ENCODE peak calls at places on chromosomes 13 and 19, in seven cellular contexts. B, O, J, V, Y, A and F are unnamed samples.

GRCh38 chr13:112774829-112775565 is 85.2 kb downstream of the ATP11A start:
- DNase-seq in B (no peak), O (no peak), J (no peak), V (no peak), Y (no peak), A (peak; percentile 27), F (no peak)

GRCh38 chr19:1474011-1474764 is 4.8 kb downstream of the C19orf25 start:
- DNase-seq in B (no peak), O (peak; percentile 46), J (no peak), V (no peak), Y (no peak), A (no peak), F (no peak)

GRCh38 chr13:96673825-96674224 is 320.5 kb downstream of the OXGR1 start:
- DNase-seq in B (no peak), O (no peak), J (no peak), V (no peak), Y (no peak), A (no peak), F (no peak)

GRCh38 chr19:33432408-33433170 is 59.1 kb downstream of the CEBPG start:
- DNase-seq in B (no peak), O (no peak), J (no peak), V (no peak), Y (no peak), A (peak; percentile 22), F (no peak)

GRCh38 chr19:16327911-16328823 is 3.5 kb downstream of the KLF2 start:
- DNase-seq in B (peak; percentile 92), O (peak; percentile 79), J (peak; percentile 65), V (peak; percentile 97), Y (peak; percentile 94), A (peak; percentile 91), F (peak; percentile 10)

GRCh38 chr19:19500975-19501644 is 14.2 kb downstream of the TSSK6 start:
- DNase-seq in B (no peak), O (no peak), J (no peak), V (no peak), Y (no peak), A (no peak), F (no peak)

GRCh38 chr19:47012620-47013019 is 7.0 kb upstream of the NPAS1 start:
- DNase-seq in B (no peak), O (no peak), J (no peak), V (no peak), Y (no peak), A (no peak), F (peak; percentile 49)

GRCh38 chr19:50897612-50898011 is 13.6 kb downstream of the KLK4 start:
- DNase-seq in B (no peak), O (no peak), J (no peak), V (no peak), Y (no peak), A (no peak), F (no peak)

GRCh38 chr19:54464044-54464623 is 556 bp upstream of the LENG9 start:
- DNase-seq in B (peak; percentile 72), O (peak; percentile 79), J (peak; percentile 84), V (peak; percentile 91), Y (peak; percentile 89), A (peak; percentile 94), F (peak; percentile 99)

GRCh38 chr19:14004619-14005380 is 1.3 kb downstream of the RFX1 start:
- DNase-seq in B (peak; percentile 66), O (peak; percentile 63), J (no peak), V (peak; percentile 14), Y (peak; percentile 82), A (peak; percentile 84), F (no peak)
- H3K4me1 ChIP-seq in B (no peaks in the 10 kb centered on the region), O (peaks cover 60% of the 10 kb centered on the region), J (peaks cover 49% of the 10 kb centered on the region), V (no peaks in the 10 kb centered on the region), Y (no peaks in the 10 kb centered on the region), A (peaks cover 40% of the 10 kb centered on the region), F (no peaks in the 10 kb centered on the region)

DNA sequence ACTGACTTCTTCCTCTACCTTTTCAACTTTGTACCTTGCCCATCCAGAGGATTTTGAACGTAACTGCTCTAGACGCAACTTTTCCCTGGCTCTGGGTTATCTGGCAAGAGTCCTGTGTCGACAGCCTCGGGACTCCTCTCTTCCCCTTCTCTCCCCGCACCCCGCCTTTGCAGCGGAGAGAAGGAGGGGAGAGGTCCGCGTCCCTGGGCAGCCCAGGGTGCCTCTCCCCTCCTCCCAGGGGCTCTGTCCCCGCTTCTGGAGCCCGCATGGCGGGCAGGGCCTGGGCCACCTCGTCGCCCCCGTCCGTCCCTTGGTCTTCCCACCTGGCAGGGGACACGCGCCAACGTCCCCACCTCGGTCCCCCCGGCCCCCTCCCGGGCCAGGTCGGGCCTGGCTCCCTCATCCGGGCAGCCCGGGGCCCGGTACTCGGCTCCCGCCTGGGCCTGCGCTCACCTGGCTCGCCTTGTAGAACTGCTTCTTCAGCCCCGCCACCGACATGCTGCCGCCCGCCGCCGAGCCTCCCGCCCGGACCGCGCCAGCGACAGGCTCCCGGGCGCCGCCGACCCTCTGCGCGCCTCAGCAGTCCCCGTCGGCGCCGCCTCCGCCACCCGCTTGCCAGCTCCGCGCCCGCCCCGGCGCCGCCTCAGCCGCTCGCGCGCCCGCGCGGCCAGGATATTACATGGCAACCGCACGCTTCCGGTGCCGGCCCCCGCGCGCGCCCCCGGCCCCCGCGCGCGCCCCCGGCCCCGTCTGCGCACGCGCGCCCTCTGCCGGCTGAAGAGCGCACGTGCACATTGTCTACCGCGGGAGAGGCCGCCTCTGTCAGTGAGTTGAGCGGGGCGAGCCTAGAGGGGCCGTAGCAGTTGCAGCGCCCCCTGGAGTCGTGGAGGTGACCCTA is at the start of gene SH3GL1:
- DNase-seq in B (peak; percentile 90), O (peak; percentile 91), J (peak; percentile 89), V (peak; percentile 96), Y (peak; percentile 93), A (peak; percentile 94), F (no peak)
- H3K4me1 ChIP-seq in B (no peaks in the 10 kb centered on the region), O (peaks cover 69% of the 10 kb centered on the region), J (peaks cover 57% of the 10 kb centered on the region), V (peaks cover 6% of the 10 kb centered on the region), Y (no peaks in the 10 kb centered on the region), A (peaks cover 67% of the 10 kb centered on the region), F (peaks cover 13% of the 10 kb centered on the region)

GRCh38 chr19:40190891-40191835 is at the start of gene MAP3K10:
- DNase-seq in B (peak; percentile 50), O (peak; percentile 80), J (peak; percentile 74), V (peak; percentile 81), Y (peak; percentile 68), A (peak; percentile 71), F (peak; percentile 55)
- H3K4me1 ChIP-seq in B (no peaks in the 10 kb centered on the region), O (peaks cover 31% of the 10 kb centered on the region), J (peaks cover 17% of the 10 kb centered on the region), V (no peaks in the 10 kb centered on the region), Y (no peaks in the 10 kb centered on the region), A (peaks cover 19% of the 10 kb centered on the region), F (no peaks in the 10 kb centered on the region)

DNA sequence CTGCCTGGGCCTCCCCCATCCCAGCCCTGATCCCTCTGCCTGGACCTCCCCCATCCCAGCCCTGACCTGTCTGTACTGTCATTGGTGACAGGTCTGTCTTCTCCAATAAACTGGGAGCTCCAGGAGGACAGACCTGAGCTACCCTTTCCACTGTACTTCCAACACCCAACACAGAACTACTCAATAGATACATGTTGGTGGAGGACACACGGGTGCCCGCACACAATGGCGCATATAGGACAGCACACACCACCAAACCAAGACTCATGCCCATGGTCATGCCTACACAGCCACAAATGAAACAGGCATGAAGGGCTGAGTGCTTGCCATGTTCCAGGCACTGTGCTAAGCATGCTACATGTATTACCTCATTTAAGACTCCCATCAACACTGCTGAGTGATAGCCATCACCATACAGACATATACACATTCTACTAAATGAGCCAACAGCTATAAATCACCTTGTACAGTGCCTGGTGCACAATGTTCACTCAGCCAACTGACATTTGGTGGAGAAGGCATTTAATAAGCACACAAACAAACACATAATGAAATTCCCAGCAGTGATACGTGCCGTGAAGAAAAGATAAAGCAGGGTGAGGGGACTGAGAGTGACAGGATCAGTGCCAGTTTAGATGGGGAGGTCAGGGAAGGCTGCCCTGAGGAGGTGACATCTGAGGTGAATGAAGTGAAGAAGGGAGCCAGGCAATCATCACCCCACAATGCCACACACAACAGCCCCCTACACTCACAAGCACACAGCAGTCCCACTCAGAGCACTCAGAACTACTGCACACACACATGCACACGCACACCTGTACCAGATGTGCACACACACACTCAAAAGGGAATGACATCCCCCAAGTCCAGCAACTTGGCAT is 857 bp downstream of the POU2F2 start:
- DNase-seq in B (no peak), O (no peak), J (no peak), V (no peak), Y (no peak), A (no peak), F (no peak)
- H3K4me1 ChIP-seq in B (no peaks in the 10 kb centered on the region), O (peaks cover 15% of the 10 kb centered on the region), J (peaks cover 43% of the 10 kb centered on the region), V (no peaks in the 10 kb centered on the region), Y (no peaks in the 10 kb centered on the region), A (peaks cover 48% of the 10 kb centered on the region), F (peaks cover 4% of the 10 kb centered on the region)

GRCh38 chr13:109764474-109765292 is 21.7 kb downstream of the IRS2 start:
- DNase-seq in B (no peak), O (no peak), J (no peak), V (no peak), Y (no peak), A (no peak), F (peak; percentile 73)
- H3K4me1 ChIP-seq in B (no peaks in the 10 kb centered on the region), O (peaks cover 62% of the 10 kb centered on the region), J (peaks cover 10% of the 10 kb centered on the region), V (peaks cover 4% of the 10 kb centered on the region), Y (no peaks in the 10 kb centered on the region), A (peaks cover 24% of the 10 kb centered on the region), F (peaks cover 29% of the 10 kb centered on the region)